ENCODE peak calls at places on chromosomes 3 and 15, in four cellular contexts. V is endothelial cell, X is heart right ventricle, B is HCT116. Y is an unnamed sample.

GRCh38 chr3:143970773-143971366 is 753 bp upstream of the DIPK2A start:
- DNase-seq in V (peak), X (peak), B (peak), Y (no peak)

GRCh38 chr3:10331320-10331719 is 10.4 kb upstream of the SEC13 start:
- DNase-seq in V (no peak), X (no peak), B (no peak), Y (no peak)

GRCh38 chr3:171383206-171384018 is 76.8 kb downstream of the TNIK start:
- DNase-seq in V (no peak), X (no peak), B (no peak), Y (no peak)

GRCh38 chr3:12325594-12326295 is 36.9 kb downstream of the PPARG start:
- DNase-seq in V (no peak), X (no peak), B (no peak), Y (no peak)

GRCh38 chr3:4729061-4729973 is 236.2 kb downstream of the ITPR1 start:
- DNase-seq in V (no peak), X (no peak), B (no peak), Y (no peak)

GRCh38 chr3:102904629-102905028 is 469.8 kb downstream of the ZPLD1 start:
- DNase-seq in V (no peak), X (no peak), B (no peak), Y (no peak)

GRCh38 chr3:172607305-172608121 is 84.3 kb upstream of the TNFSF10 start:
- DNase-seq in V (no peak), X (no peak), B (no peak), Y (no peak)

GRCh38 chr3:196965804-196966173 is 2.8 kb downstream of the PIGZ start:
- DNase-seq in V (no peak), X (no peak), B (no peak), Y (no peak)

GRCh38 chr15:49530106-49530505 is 90.5 kb downstream of the FAM227B start:
- DNase-seq in V (no peak), X (no peak), B (no peak), Y (no peak)

GRCh38 chr3:95460274-95460673 is 1354.1 kb upstream of the EPHA6 start:
- DNase-seq in V (no peak), X (no peak), B (no peak), Y (no peak)

GRCh38 chr15:96347181-96348111 is 16.9 kb downstream of the NR2F2 start:
- DNase-seq in V (no peak), X (peak), B (no peak), Y (no peak)

GRCh38 chr3:117252208-117252607 is 542.6 kb downstream of the TUSC7 start:
- DNase-seq in V (no peak), X (no peak), B (no peak), Y (no peak)

GRCh38 chr3:48661501-48662139 is 1.1 kb downstream of the CELSR3 start:
- DNase-seq in V (peak), X (peak), B (no peak), Y (no peak)

GRCh38 chr3:61589856-61590255 is 28.5 kb downstream of the PTPRG start:
- DNase-seq in V (no peak), X (no peak), B (no peak), Y (no peak)

GRCh38 chr3:72591522-72592421 is 256.5 kb downstream of the SHQ1 start:
- DNase-seq in V (no peak), X (no peak), B (no peak), Y (no peak)

GRCh38 chr3:32313723-32314473 is 75.4 kb downstream of the CMTM8 start:
- DNase-seq in V (no peak), X (no peak), B (peak), Y (peak)

GRCh38 chr15:68618339-68619302 is 39.8 kb downstream of the CORO2B start:
- DNase-seq in V (no peak), X (no peak), B (no peak), Y (peak)

GRCh38 chr3:33991673-33992072 is 193.2 kb downstream of the PDCD6IP start:
- DNase-seq in V (no peak), X (no peak), B (no peak), Y (no peak)

GRCh38 chr3:43423142-43423541 is 136.8 kb downstream of the SNRK start:
- DNase-seq in V (no peak), X (peak), B (no peak), Y (no peak)

GRCh38 chr3:112769624-112770023 is 77.0 kb downstream of the CD200R1L start:
- DNase-seq in V (no peak), X (no peak), B (no peak), Y (no peak)

GRCh38 chr3:42654331-42655201 is 1.1 kb downstream of the ZBTB47 start:
- DNase-seq in V (peak), X (peak), B (no peak), Y (peak)

Y was measured in SW 1271.